ENCODE peak calls at places on chromosomes 11 and 22, in six cellular contexts. V, D, J, O, L and K are unnamed samples.

GRCh38 chr11:102530558-102530957 is at the start of gene MMP7:
- DNase-seq in V (no peak), L (peak), J (no peak), O (peak), D (no peak), K (no peak)

GRCh38 chr11:130103296-130103814 is 33.7 kb downstream of the APLP2 start:
- DNase-seq in V (no peak), D (no peak), O (peak), J (no peak), L (peak), K (no peak)

GRCh38 chr11:30876228-30876627 is 290.1 kb upstream of the MPPED2 start:
- DNase-seq in J (no peak), D (no peak), L (no peak), V (no peak), O (no peak), K (no peak)

GRCh38 chr11:65314501-65315203 is at the start of gene CDC42EP2:
- DNase-seq in L (peak), O (peak), V (peak), J (peak), D (peak), K (peak)

GRCh38 chr11:45828996-45829395 is 18.3 kb upstream of the CRY2 start:
- DNase-seq in J (no peak), O (no peak), V (no peak), L (no peak), D (no peak), K (no peak)

GRCh38 chr22:32376681-32377080 is 19.0 kb downstream of the RFPL3 start:
- DNase-seq in L (no peak), O (no peak), V (no peak), D (no peak), J (no peak), K (no peak)

GRCh38 chr11:10514210-10514609 is 26.8 kb downstream of the RNF141 start:
- DNase-seq in V (no peak), J (no peak), L (no peak), D (no peak), O (peak), K (no peak)

GRCh38 chr11:203056-203944 is 3.9 kb downstream of the BET1L start:
- DNase-seq in V (peak), D (no peak), L (no peak), J (no peak), O (no peak), K (no peak)

GRCh38 chr22:18000441-18001039 is 23.8 kb downstream of the MICAL3 start:
- DNase-seq in V (peak), J (no peak), D (peak), O (peak), L (no peak), K (no peak)

GRCh38 chr22:20155330-20156041 is 4.6 kb upstream of the CCDC188 start:
- DNase-seq in J (peak), O (peak), L (peak), D (peak), V (peak), K (peak)

GRCh38 chr11:4865855-4866254 is 15.8 kb upstream of the OR51T1 start:
- DNase-seq in V (no peak), L (no peak), O (no peak), J (no peak), D (no peak), K (no peak)

GRCh38 chr11:17528181-17528691 is 16.0 kb downstream of the USH1C start:
- DNase-seq in D (peak), O (peak), J (peak), L (no peak), V (peak), K (no peak)

GRCh38 chr22:41828516-41828915 is 4.4 kb upstream of the SREBF2 start:
- DNase-seq in L (no peak), V (no peak), O (no peak), D (no peak), J (no peak), K (no peak)

GRCh38 chr22:36301851-36302250 is 48.9 kb downstream of the APOL1 start:
- DNase-seq in O (no peak), V (no peak), J (no peak), L (no peak), D (no peak), K (no peak)

GRCh38 chr11:92870241-92870826 is 99.1 kb upstream of the MTNR1B start:
- DNase-seq in J (no peak), D (no peak), V (no peak), O (no peak), L (peak), K (no peak)

GRCh38 chr22:37491559-37492427 is 5.6 kb upstream of the MFNG start:
- DNase-seq in J (no peak), L (no peak), O (no peak), V (peak), D (no peak), K (no peak)

GRCh38 chr11:12224537-12224893 is 114.1 kb downstream of the MICAL2 start:
- DNase-seq in J (peak), L (peak), D (no peak), O (peak), V (peak), K (peak)

GRCh38 chr11:1883342-1884122 is 8.2 kb downstream of the PRR33 start:
- DNase-seq in O (no peak), J (no peak), V (no peak), L (no peak), D (no peak), K (no peak)

GRCh38 chr11:30816959-30817880 is 231.1 kb upstream of the MPPED2 start:
- DNase-seq in O (no peak), L (no peak), J (no peak), V (no peak), D (no peak), K (no peak)

GRCh38 chr11:110479445-110480101 is 49.8 kb downstream of the FDX1 start:
- DNase-seq in V (no peak), D (no peak), L (no peak), J (no peak), O (peak), K (no peak)

GRCh38 chr22:29871684-29872083 is 11.3 kb upstream of the MTMR3 start:
- DNase-seq in O (no peak), D (no peak), L (no peak), V (no peak), J (no peak), K (no peak)

GRCh38 chr22:25013634-25014033 is 61.1 kb downstream of the KIAA1671 start:
- DNase-seq in O (peak), V (peak), J (no peak), D (no peak), L (peak), K (no peak)

GRCh38 chr11:64457416-64458010 is 98.6 kb downstream of the RPS6KA4 start:
- DNase-seq in J (no peak), V (no peak), L (no peak), D (no peak), O (no peak), K (no peak)

GRCh38 chr22:47767403-47767802 is 1005.0 kb downstream of the TBC1D22A start:
- DNase-seq in L (no peak), D (no peak), J (no peak), V (no peak), O (no peak), K (no peak)

GRCh38 chr22:23012081-23012622 is 58.2 kb upstream of the GNAZ start:
- DNase-seq in O (no peak), D (no peak), L (no peak), J (no peak), V (no peak), K (no peak)

GRCh38 chr22:31733580-31734079 is 16.3 kb downstream of the PRR14L start:
- DNase-seq in L (no peak), O (no peak), D (no peak), V (no peak), J (no peak), K (no peak)

GRCh38 chr11:60788401-60789110 is 3.4 kb downstream of the MS4A10 start:
- DNase-seq in L (no peak), V (peak), J (no peak), O (peak), D (no peak), K (no peak)

GRCh38 chr22:23575601-23576000 is 4.5 kb downstream of the IGLL1 start:
- DNase-seq in J (no peak), L (no peak), D (no peak), O (no peak), V (no peak), K (no peak)

GRCh38 chr11:71202598-71202944 is 49.8 kb downstream of the SHANK2 start:
- DNase-seq in J (no peak), L (no peak), O (no peak), V (no peak), D (no peak), K (no peak)

GRCh38 chr11:120399312-120399711 is 63.1 kb downstream of the ARHGEF12 start:
- DNase-seq in O (no peak), V (no peak), D (no peak), J (no peak), L (no peak), K (no peak)

GRCh38 chr11:20367313-20367948 is 3.9 kb downstream of the HTATIP2 start:
- DNase-seq in O (peak), J (no peak), D (no peak), L (peak), V (peak), K (no peak)

GRCh38 chr22:37501610-37502341 is 15.6 kb upstream of the MFNG start:
- DNase-seq in O (peak), J (no peak), L (peak), V (peak), D (no peak), K (no peak)

GRCh38 chr22:39938509-39938908 is 21.7 kb upstream of the TMA7B start:
- DNase-seq in V (no peak), J (no peak), O (no peak), D (no peak), L (no peak), K (no peak)

GRCh38 chr22:44906999-44907644 is 102.7 kb downstream of the PHF21B start:
- DNase-seq in L (no peak), V (no peak), O (no peak), J (no peak), D (no peak), K (no peak)

GRCh38 chr11:75625970-75626691 is 42.7 kb downstream of the MAP6 start:
- DNase-seq in L (peak), V (no peak), D (no peak), J (no peak), O (peak), K (no peak)